ENCODE peak calls at places on chromosome 21, in seven cellular contexts. One of them, this sample, is unnamed.

GRCh38 chr21:19228241-19228640 is 824.7 kb upstream of the TMPRSS15 start:
- DNase-seq in left lung: no peak
- DNase-seq in AG04450: no peak
- DNase-seq in H9: no peak
- DNase-seq in transverse colon: no peak
- DNase-seq in adrenal gland: no peak
- DNase-seq in neural crest cell: no peak
- DNase-seq in this sample: no peak

GRCh38 chr21:33622253-33622652 is 19.3 kb downstream of the CRYZL1 start:
- DNase-seq in left lung: no peak
- DNase-seq in H9: no peak
- DNase-seq in AG04450: no peak
- DNase-seq in transverse colon: no peak
- DNase-seq in adrenal gland: no peak
- DNase-seq in neural crest cell: no peak
- DNase-seq in this sample: no peak

GRCh38 chr21:36966066-36966845 is at the start of gene HLCS:
- DNase-seq in neural crest cell: peak
- DNase-seq in adrenal gland: peak
- DNase-seq in AG04450: no peak
- DNase-seq in left lung: peak
- DNase-seq in H9: peak
- DNase-seq in transverse colon: peak
- DNase-seq in this sample: peak

GRCh38 chr21:22174746-22175145 is 1176.5 kb downstream of the NCAM2 start:
- DNase-seq in H9: no peak
- DNase-seq in transverse colon: no peak
- DNase-seq in left lung: no peak
- DNase-seq in adrenal gland: no peak
- DNase-seq in AG04450: no peak
- DNase-seq in neural crest cell: no peak
- DNase-seq in this sample: no peak

GRCh38 chr21:44932366-44933181 is 7.3 kb upstream of the SLX9 start:
- DNase-seq in H9: no peak
- DNase-seq in neural crest cell: peak
- DNase-seq in left lung: no peak
- DNase-seq in adrenal gland: peak
- DNase-seq in transverse colon: peak
- DNase-seq in AG04450: no peak
- DNase-seq in this sample: peak

GRCh38 chr21:41766883-41767605 is at the start of gene RIPK4:
- DNase-seq in left lung: peak
- DNase-seq in transverse colon: peak
- DNase-seq in H9: peak
- DNase-seq in neural crest cell: no peak
- DNase-seq in AG04450: no peak
- DNase-seq in adrenal gland: no peak
- DNase-seq in this sample: no peak

GRCh38 chr21:24148461-24148860 is 1458.8 kb downstream of the MRPL39 start:
- DNase-seq in left lung: no peak
- DNase-seq in neural crest cell: no peak
- DNase-seq in transverse colon: no peak
- DNase-seq in H9: no peak
- DNase-seq in AG04450: no peak
- DNase-seq in adrenal gland: no peak
- DNase-seq in this sample: no peak

GRCh38 chr21:34995979-34996303 is 53.2 kb downstream of the RUNX1 start:
- DNase-seq in left lung: no peak
- DNase-seq in neural crest cell: no peak
- DNase-seq in AG04450: no peak
- DNase-seq in transverse colon: no peak
- DNase-seq in adrenal gland: no peak
- DNase-seq in H9: no peak
- DNase-seq in this sample: no peak

DNA sequence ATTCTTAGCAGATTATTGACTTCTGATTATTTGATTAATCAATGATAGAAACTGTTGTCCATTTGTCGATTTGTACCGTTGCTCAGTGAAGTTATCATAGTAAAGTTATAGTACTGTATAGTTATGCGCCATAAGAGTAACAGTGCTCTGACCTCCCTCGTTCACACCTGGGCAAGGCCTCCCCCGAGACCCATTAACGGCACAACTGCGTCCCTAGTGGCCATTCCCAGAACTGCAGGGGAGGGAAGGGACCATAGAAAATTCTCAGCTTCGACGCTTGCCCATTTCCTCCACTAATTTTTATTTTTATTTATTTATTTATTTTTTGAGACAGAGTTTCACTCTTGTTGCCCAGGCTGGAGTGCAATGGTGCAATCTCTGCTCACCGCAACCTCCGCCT is 334.4 kb downstream of the DSCAM start:
- DNase-seq in transverse colon: no peak
- DNase-seq in AG04450: no peak
- DNase-seq in H9: peak
- DNase-seq in neural crest cell: peak
- DNase-seq in adrenal gland: peak
- DNase-seq in left lung: no peak
- DNase-seq in this sample: peak
- TF ChIP-seq CTCF in transverse colon: peak
- TF ChIP-seq CTCF in AG04450: peak
- TF ChIP-seq CTCF in H9: peak
- TF ChIP-seq CTCF in neural crest cell: peak
- TF ChIP-seq CTCF in adrenal gland: peak
- TF ChIP-seq CTCF in left lung: no peak
- TF ChIP-seq CTCF in this sample: peak

DNA sequence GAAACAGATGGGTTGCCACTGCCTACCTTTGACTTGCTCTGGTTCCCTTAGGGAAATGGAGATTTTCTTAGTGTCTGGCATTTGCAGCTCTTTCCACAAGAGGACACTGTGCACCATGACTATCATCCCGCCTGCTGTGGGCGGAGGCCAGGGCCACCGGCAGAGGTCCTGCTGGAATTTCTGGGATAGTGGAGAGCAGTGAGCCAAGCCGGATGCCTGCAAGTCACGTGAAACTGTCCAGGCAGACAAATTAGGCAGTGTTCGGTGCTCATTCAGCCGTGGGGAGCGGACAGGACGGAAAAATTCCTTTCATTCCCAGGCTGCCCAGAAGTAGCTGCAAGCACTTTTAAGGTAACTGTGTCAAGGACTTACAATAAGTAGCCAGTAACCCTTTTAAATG is 43.4 kb downstream of the IGSF5 start:
- DNase-seq in AG04450: no peak
- DNase-seq in H9: peak
- DNase-seq in adrenal gland: peak
- DNase-seq in transverse colon: peak
- DNase-seq in left lung: peak
- DNase-seq in neural crest cell: peak
- DNase-seq in this sample: peak
- TF ChIP-seq CTCF in AG04450: peak
- TF ChIP-seq CTCF in H9: peak
- TF ChIP-seq CTCF in adrenal gland: peak
- TF ChIP-seq CTCF in transverse colon: peak
- TF ChIP-seq CTCF in left lung: peak
- TF ChIP-seq CTCF in neural crest cell: peak
- TF ChIP-seq CTCF in this sample: peak

DNA sequence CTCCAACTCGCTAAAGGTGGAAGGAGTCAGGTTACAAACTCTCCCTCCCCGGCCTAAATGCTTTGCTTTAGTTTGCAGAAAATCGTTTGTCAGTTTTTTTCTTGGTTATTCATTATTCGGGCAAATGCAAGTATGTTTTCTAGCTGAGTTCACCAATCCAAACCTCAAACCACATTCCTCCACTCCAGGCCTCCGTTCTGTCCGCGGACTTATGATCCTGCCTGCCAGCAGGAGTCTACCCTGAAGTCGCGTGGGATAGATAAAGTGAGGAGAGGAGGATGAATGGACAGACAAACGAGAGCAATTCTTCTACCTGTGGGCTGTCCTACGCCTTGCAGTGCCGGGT is 1.3 kb downstream of the ADAMTS1 start:
- DNase-seq in left lung: no peak
- DNase-seq in H9: no peak
- DNase-seq in transverse colon: no peak
- DNase-seq in neural crest cell: no peak
- DNase-seq in adrenal gland: no peak
- DNase-seq in AG04450: no peak
- DNase-seq in this sample: no peak
- TF ChIP-seq CTCF in left lung: no peak
- TF ChIP-seq CTCF in H9: no peak
- TF ChIP-seq CTCF in transverse colon: no peak
- TF ChIP-seq CTCF in neural crest cell: no peak
- TF ChIP-seq CTCF in adrenal gland: no peak
- TF ChIP-seq CTCF in AG04450: peak
- TF ChIP-seq CTCF in this sample: no peak

GRCh38 chr21:46639489-46640386 is 4.3 kb downstream of the PRMT2 start:
- DNase-seq in adrenal gland: no peak
- DNase-seq in transverse colon: no peak
- DNase-seq in left lung: no peak
- DNase-seq in AG04450: no peak
- DNase-seq in H9: no peak
- DNase-seq in neural crest cell: no peak
- DNase-seq in this sample: no peak
- TF ChIP-seq CTCF in adrenal gland: no peak
- TF ChIP-seq CTCF in transverse colon: peak
- TF ChIP-seq CTCF in left lung: peak
- TF ChIP-seq CTCF in AG04450: peak
- TF ChIP-seq CTCF in H9: peak
- TF ChIP-seq CTCF in neural crest cell: peak
- TF ChIP-seq CTCF in this sample: peak

GRCh38 chr21:46244602-46245001 is 16.0 kb upstream of the LSS start:
- DNase-seq in left lung: no peak
- DNase-seq in transverse colon: no peak
- DNase-seq in AG04450: no peak
- DNase-seq in H9: no peak
- DNase-seq in neural crest cell: no peak
- DNase-seq in adrenal gland: no peak
- DNase-seq in this sample: no peak
- TF ChIP-seq CTCF in left lung: no peak
- TF ChIP-seq CTCF in transverse colon: no peak
- TF ChIP-seq CTCF in AG04450: no peak
- TF ChIP-seq CTCF in H9: no peak
- TF ChIP-seq CTCF in neural crest cell: no peak
- TF ChIP-seq CTCF in adrenal gland: no peak
- TF ChIP-seq CTCF in this sample: no peak

GRCh38 chr21:25561668-25562641 is 45.3 kb downstream of the MRPL39 start:
- DNase-seq in H9: peak
- DNase-seq in transverse colon: peak
- DNase-seq in AG04450: peak
- DNase-seq in left lung: peak
- DNase-seq in neural crest cell: peak
- DNase-seq in adrenal gland: peak
- DNase-seq in this sample: peak
- TF ChIP-seq CTCF in H9: peak
- TF ChIP-seq CTCF in transverse colon: no peak
- TF ChIP-seq CTCF in AG04450: peak
- TF ChIP-seq CTCF in left lung: no peak
- TF ChIP-seq CTCF in neural crest cell: peak
- TF ChIP-seq CTCF in adrenal gland: no peak
- TF ChIP-seq CTCF in this sample: no peak

DNA sequence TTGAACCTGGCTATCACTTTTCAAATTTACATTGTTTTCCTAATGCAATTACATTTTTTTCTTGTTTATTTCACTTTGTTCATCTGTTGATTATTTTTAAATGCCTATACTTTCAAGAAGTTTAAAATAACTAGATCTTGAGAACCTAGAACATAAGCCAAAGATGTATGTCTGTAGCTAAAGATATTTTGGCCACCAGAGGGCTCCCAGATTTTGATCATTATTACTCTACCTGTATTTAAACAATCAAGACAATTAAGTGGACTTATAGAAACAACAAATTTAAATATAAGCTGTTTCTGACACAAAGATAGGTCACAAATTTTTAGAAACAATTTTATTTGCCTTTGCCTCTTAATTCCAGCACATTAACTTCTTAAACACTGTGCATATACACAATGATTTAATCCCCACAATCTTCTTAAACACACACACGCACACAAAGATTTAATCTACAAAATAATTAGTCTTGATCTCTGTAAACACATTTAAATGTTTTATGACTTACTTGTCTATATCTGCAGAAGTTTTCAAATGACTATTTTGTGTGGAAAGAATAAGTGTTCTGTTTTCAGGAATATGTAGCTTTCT is 380.0 kb downstream of the DSCAM start:
- DNase-seq in left lung: no peak
- DNase-seq in H9: no peak
- DNase-seq in transverse colon: no peak
- DNase-seq in AG04450: no peak
- DNase-seq in neural crest cell: no peak
- DNase-seq in adrenal gland: peak
- DNase-seq in this sample: no peak
- TF ChIP-seq CTCF in left lung: peak
- TF ChIP-seq CTCF in H9: peak
- TF ChIP-seq CTCF in transverse colon: peak
- TF ChIP-seq CTCF in AG04450: peak
- TF ChIP-seq CTCF in neural crest cell: peak
- TF ChIP-seq CTCF in adrenal gland: peak
- TF ChIP-seq CTCF in this sample: no peak

GRCh38 chr21:43362306-43362927 is 64.5 kb downstream of the SIK1 start:
- DNase-seq in adrenal gland: peak
- DNase-seq in AG04450: peak
- DNase-seq in H9: peak
- DNase-seq in neural crest cell: peak
- DNase-seq in transverse colon: peak
- DNase-seq in left lung: peak
- DNase-seq in this sample: peak
- TF ChIP-seq CTCF in adrenal gland: no peak
- TF ChIP-seq CTCF in AG04450: no peak
- TF ChIP-seq CTCF in H9: no peak
- TF ChIP-seq CTCF in neural crest cell: no peak
- TF ChIP-seq CTCF in transverse colon: no peak
- TF ChIP-seq CTCF in left lung: no peak
- TF ChIP-seq CTCF in this sample: no peak